ENCODE peak calls at places on chromosomes 12 and 14, in ten cellular contexts. L is endothelial cell; B is mesendoderm; V is GM13977; M is stimulated activated CD4-positive, alpha-beta T cell treated with anti-CD3 and anti-CD28 coated beads, Interleukin-1b, Interleukin-23, amount 100 ng/mL, for 24 hours; I is mesothelial cell of epicardium; T is NCI-H748 treated with DMSO at 0.1 percent for 48 hours; Q is GDM1; W is activated CD4-positive, alpha-beta T cell treated with anti-CD3 and anti-CD28 coated beads, Interleukin-2, amount 10 ng/mL, durations not matched to agents 7 days and 5 days; N is body of pancreas. J is an unnamed sample.

GRCh38 chr14:63295231-63295685 is 23.5 kb downstream of the GPHB5 start:
- DNase-seq in L (no peak), B (no peak), V (no peak), M (no peak), I (no peak), T (no peak), Q (no peak), W (no peak), N (no peak), J (no peak)

GRCh38 chr14:74977901-74978385 is 22.5 kb upstream of the PGF start:
- DNase-seq in L (no peak), B (no peak), V (no peak), M (no peak), I (no peak), T (no peak), Q (no peak), W (no peak), N (no peak), J (no peak)

GRCh38 chr14:35878272-35879140 is 52.4 kb downstream of the BRMS1L start:
- DNase-seq in L (no peak), B (no peak), V (no peak), M (no peak), I (no peak), T (no peak), Q (no peak), W (no peak), N (peak; percentile 15), J (no peak)

GRCh38 chr12:123705935-123706334 is 6.2 kb upstream of the ATP6V0A2 start:
- DNase-seq in L (no peak), B (peak; percentile 34), V (no peak), M (no peak), I (no peak), T (no peak), Q (no peak), W (no peak), N (no peak), J (no peak)

GRCh38 chr14:101077511-101078074 is 174.1 kb upstream of the RTL1 start:
- DNase-seq in L (no peak), B (peak; percentile 87), V (no peak), M (no peak), I (no peak), T (no peak), Q (no peak), W (no peak), N (no peak), J (no peak)

GRCh38 chr12:71610036-71610795 is 53.4 kb downstream of the ZFC3H1 start:
- DNase-seq in L (no peak), B (no peak), V (no peak), M (no peak), I (no peak), T (no peak), Q (no peak), W (no peak), N (no peak), J (no peak)

GRCh38 chr14:105326568-105326867 is 12.0 kb downstream of the PACS2 start:
- DNase-seq in L (no peak), B (no peak), V (no peak), M (no peak), I (no peak), T (no peak), Q (no peak), W (no peak), N (no peak), J (no peak)

GRCh38 chr14:50978521-50978871 is 34.2 kb upstream of the PYGL start:
- DNase-seq in L (no peak), B (no peak), V (no peak), M (no peak), I (no peak), T (no peak), Q (no peak), W (no peak), N (no peak), J (no peak)

GRCh38 chr14:99426796-99427346 is 53.8 kb downstream of the SETD3 start:
- DNase-seq in L (no peak), B (no peak), V (no peak), M (no peak), I (no peak), T (no peak), Q (no peak), W (no peak), N (no peak), J (no peak)

GRCh38 chr12:65420941-65421340 is 142.5 kb downstream of the MSRB3 start:
- DNase-seq in L (no peak), B (no peak), V (no peak), M (no peak), I (no peak), T (no peak), Q (no peak), W (no peak), N (no peak), J (no peak)

GRCh38 chr14:85471156-85471555 is 58.8 kb upstream of the FLRT2 start:
- DNase-seq in L (no peak), B (no peak), V (no peak), M (no peak), I (no peak), T (no peak), Q (no peak), W (no peak), N (no peak), J (no peak)

GRCh38 chr12:121224591-121224990 is 14.7 kb downstream of the P2RX4 start:
- DNase-seq in L (no peak), B (no peak), V (no peak), M (no peak), I (no peak), T (no peak), Q (no peak), W (peak; percentile 86), N (no peak), J (no peak)

GRCh38 chr14:54356172-54356571 is 40.6 kb upstream of the CDKN3 start:
- DNase-seq in L (no peak), B (no peak), V (no peak), M (no peak), I (no peak), T (no peak), Q (no peak), W (no peak), N (no peak), J (no peak)

GRCh38 chr12:109422251-109422650 is 54.8 kb downstream of the KCTD10 start:
- DNase-seq in L (no peak), B (no peak), V (no peak), M (no peak), I (no peak), T (no peak), Q (no peak), W (no peak), N (no peak), J (no peak)

GRCh38 chr14:72883963-72884362 is 9.9 kb downstream of the DPF3 start:
- DNase-seq in L (no peak), B (no peak), V (peak; percentile 34), M (no peak), I (no peak), T (no peak), Q (no peak), W (no peak), N (no peak), J (no peak)

GRCh38 chr12:45299132-45299692 is 83.3 kb downstream of the ANO6 start:
- DNase-seq in L (no peak), B (peak; percentile 27), V (no peak), M (no peak), I (no peak), T (peak; percentile 14), Q (no peak), W (no peak), N (no peak), J (no peak)

J was measured in lower lobe of right lung.